ENCODE peak calls at places on chromosomes 5 and 9, in seven cellular contexts. One of them, this sample, is unnamed.

GRCh38 chr9:37892063-37892462 is 11.9 kb downstream of the SLC25A51 start:
- DNase-seq in psoas muscle: no peak
- DNase-seq in A549: no peak
- DNase-seq in cardiac muscle cell: no peak
- DNase-seq in foreskin fibroblast: no peak
- DNase-seq in fibroblast of lung: no peak
- DNase-seq in upper lobe of left lung: no peak
- DNase-seq in this sample: no peak

GRCh38 chr9:99001892-99002291 is 58.2 kb downstream of the COL15A1 start:
- DNase-seq in psoas muscle: no peak
- DNase-seq in A549: no peak
- DNase-seq in cardiac muscle cell: no peak
- DNase-seq in foreskin fibroblast: no peak
- DNase-seq in fibroblast of lung: no peak
- DNase-seq in upper lobe of left lung: no peak
- DNase-seq in this sample: no peak

GRCh38 chr5:75681125-75681830 is 36.0 kb downstream of the POC5 start:
- DNase-seq in psoas muscle: no peak
- DNase-seq in A549: peak
- DNase-seq in cardiac muscle cell: peak
- DNase-seq in foreskin fibroblast: peak
- DNase-seq in fibroblast of lung: peak
- DNase-seq in upper lobe of left lung: no peak
- DNase-seq in this sample: no peak

GRCh38 chr9:124940521-124940893 is 376 bp downstream of the GOLGA1 start:
- DNase-seq in psoas muscle: no peak
- DNase-seq in A549: no peak
- DNase-seq in cardiac muscle cell: peak
- DNase-seq in foreskin fibroblast: no peak
- DNase-seq in fibroblast of lung: no peak
- DNase-seq in upper lobe of left lung: no peak
- DNase-seq in this sample: no peak

GRCh38 chr9:136110082-136111061 is 8.3 kb downstream of the TMEM250 start:
- DNase-seq in psoas muscle: no peak
- DNase-seq in A549: no peak
- DNase-seq in cardiac muscle cell: peak
- DNase-seq in foreskin fibroblast: peak
- DNase-seq in fibroblast of lung: peak
- DNase-seq in upper lobe of left lung: no peak
- DNase-seq in this sample: no peak

GRCh38 chr5:53425598-53426516 is 54.6 kb upstream of the FST start:
- DNase-seq in psoas muscle: no peak
- DNase-seq in A549: peak
- DNase-seq in cardiac muscle cell: peak
- DNase-seq in foreskin fibroblast: peak
- DNase-seq in fibroblast of lung: peak
- DNase-seq in upper lobe of left lung: no peak
- DNase-seq in this sample: no peak

GRCh38 chr5:163563880-163564279 is 58.5 kb downstream of the MAT2B start:
- DNase-seq in psoas muscle: no peak
- DNase-seq in A549: no peak
- DNase-seq in cardiac muscle cell: no peak
- DNase-seq in foreskin fibroblast: no peak
- DNase-seq in fibroblast of lung: no peak
- DNase-seq in upper lobe of left lung: no peak
- DNase-seq in this sample: no peak

GRCh38 chr5:10138385-10139057 is 111.2 kb downstream of the ATPSCKMT start:
- DNase-seq in psoas muscle: no peak
- DNase-seq in A549: no peak
- DNase-seq in cardiac muscle cell: peak
- DNase-seq in foreskin fibroblast: peak
- DNase-seq in fibroblast of lung: no peak
- DNase-seq in upper lobe of left lung: no peak
- DNase-seq in this sample: no peak

GRCh38 chr5:159286420-159287035 is 23.4 kb downstream of the UBLCP1 start:
- DNase-seq in psoas muscle: no peak
- DNase-seq in A549: peak
- DNase-seq in cardiac muscle cell: peak
- DNase-seq in foreskin fibroblast: peak
- DNase-seq in fibroblast of lung: peak
- DNase-seq in upper lobe of left lung: no peak
- DNase-seq in this sample: no peak

GRCh38 chr9:94919376-94920098 is 193.0 kb downstream of the AOPEP start:
- DNase-seq in psoas muscle: peak
- DNase-seq in A549: peak
- DNase-seq in cardiac muscle cell: peak
- DNase-seq in foreskin fibroblast: peak
- DNase-seq in fibroblast of lung: peak
- DNase-seq in upper lobe of left lung: peak
- DNase-seq in this sample: peak

GRCh38 chr5:134508521-134509195 is 16.8 kb upstream of the JADE2 start:
- DNase-seq in psoas muscle: no peak
- DNase-seq in A549: no peak
- DNase-seq in cardiac muscle cell: no peak
- DNase-seq in foreskin fibroblast: no peak
- DNase-seq in fibroblast of lung: no peak
- DNase-seq in upper lobe of left lung: no peak
- DNase-seq in this sample: no peak

GRCh38 chr9:6739218-6739617 is 18.6 kb upstream of the KDM4C start:
- DNase-seq in psoas muscle: no peak
- DNase-seq in A549: peak
- DNase-seq in cardiac muscle cell: peak
- DNase-seq in foreskin fibroblast: peak
- DNase-seq in fibroblast of lung: peak
- DNase-seq in upper lobe of left lung: no peak
- DNase-seq in this sample: no peak

GRCh38 chr5:141100243-141100805 is at the start of gene PCDHB3:
- DNase-seq in psoas muscle: peak
- DNase-seq in A549: peak
- DNase-seq in cardiac muscle cell: peak
- DNase-seq in foreskin fibroblast: peak
- DNase-seq in fibroblast of lung: peak
- DNase-seq in upper lobe of left lung: peak
- DNase-seq in this sample: no peak

GRCh38 chr5:118006229-118006628 is 982.1 kb downstream of the DTWD2 start:
- DNase-seq in psoas muscle: no peak
- DNase-seq in A549: no peak
- DNase-seq in cardiac muscle cell: no peak
- DNase-seq in foreskin fibroblast: no peak
- DNase-seq in fibroblast of lung: no peak
- DNase-seq in upper lobe of left lung: no peak
- DNase-seq in this sample: no peak

GRCh38 chr5:77368367-77368766 is 123.7 kb downstream of the WDR41 start:
- DNase-seq in psoas muscle: no peak
- DNase-seq in A549: no peak
- DNase-seq in cardiac muscle cell: no peak
- DNase-seq in foreskin fibroblast: no peak
- DNase-seq in fibroblast of lung: no peak
- DNase-seq in upper lobe of left lung: no peak
- DNase-seq in this sample: no peak

GRCh38 chr9:125987420-125987819 is 240.2 kb downstream of the PBX3 start:
- DNase-seq in psoas muscle: no peak
- DNase-seq in A549: no peak
- DNase-seq in cardiac muscle cell: no peak
- DNase-seq in foreskin fibroblast: no peak
- DNase-seq in fibroblast of lung: no peak
- DNase-seq in upper lobe of left lung: no peak
- DNase-seq in this sample: no peak

GRCh38 chr5:141786700-141787099 is 91.5 kb downstream of the PCDH1 start:
- DNase-seq in psoas muscle: no peak
- DNase-seq in A549: no peak
- DNase-seq in cardiac muscle cell: no peak
- DNase-seq in foreskin fibroblast: no peak
- DNase-seq in fibroblast of lung: no peak
- DNase-seq in upper lobe of left lung: no peak
- DNase-seq in this sample: no peak

GRCh38 chr9:70411141-70411929 is 3.1 kb downstream of the KLF9 start:
- DNase-seq in psoas muscle: peak
- DNase-seq in A549: no peak
- DNase-seq in cardiac muscle cell: peak
- DNase-seq in foreskin fibroblast: peak
- DNase-seq in fibroblast of lung: peak
- DNase-seq in upper lobe of left lung: peak
- DNase-seq in this sample: no peak

GRCh38 chr9:128125575-128126354 is 1.8 kb downstream of the PTGES2 start:
- DNase-seq in psoas muscle: peak
- DNase-seq in A549: no peak
- DNase-seq in cardiac muscle cell: peak
- DNase-seq in foreskin fibroblast: no peak
- DNase-seq in fibroblast of lung: no peak
- DNase-seq in upper lobe of left lung: no peak
- DNase-seq in this sample: no peak

GRCh38 chr9:2024888-2025781 is 10.0 kb downstream of the SMARCA2 start:
- DNase-seq in psoas muscle: no peak
- DNase-seq in A549: no peak
- DNase-seq in cardiac muscle cell: peak
- DNase-seq in foreskin fibroblast: no peak
- DNase-seq in fibroblast of lung: peak
- DNase-seq in upper lobe of left lung: peak
- DNase-seq in this sample: no peak
- TF ChIP-seq CTCF in psoas muscle: no peak
- TF ChIP-seq CTCF in A549: no peak
- TF ChIP-seq CTCF in cardiac muscle cell: no peak
- TF ChIP-seq CTCF in foreskin fibroblast: no peak
- TF ChIP-seq CTCF in fibroblast of lung: no peak
- TF ChIP-seq CTCF in upper lobe of left lung: no peak
- TF ChIP-seq CTCF in this sample: no peak

DNA sequence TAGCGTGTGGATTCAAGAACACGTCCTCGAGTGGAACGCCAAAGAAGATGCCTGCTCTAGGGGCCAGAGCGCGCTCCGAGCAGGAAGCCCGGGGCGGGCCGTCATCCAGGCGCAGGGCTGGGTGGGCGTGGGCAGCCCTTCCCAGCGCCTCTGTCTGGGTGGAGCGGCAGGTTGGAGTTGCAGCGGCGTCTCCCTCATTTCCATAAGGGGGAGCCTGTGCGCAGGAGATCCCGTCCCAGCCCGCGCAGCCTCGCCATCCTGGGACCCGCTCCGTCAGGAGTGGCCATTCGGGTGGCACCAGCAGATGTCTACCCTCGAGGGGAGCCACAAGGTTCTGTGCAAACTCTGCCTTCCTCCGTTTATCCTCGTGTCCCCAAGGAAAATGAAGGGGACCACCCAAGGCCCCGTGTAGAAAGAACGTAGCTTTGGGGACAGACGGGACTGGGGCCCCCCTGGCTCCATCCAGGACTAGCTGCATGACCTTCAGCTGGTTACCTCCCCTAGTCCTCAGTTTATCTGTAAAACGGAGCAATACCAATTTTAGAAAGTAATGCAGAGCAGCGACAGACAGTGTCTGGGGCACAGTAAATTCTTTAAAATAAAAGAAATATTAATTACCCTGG is 155.5 kb upstream of the SMIM23 start:
- DNase-seq in psoas muscle: peak
- DNase-seq in A549: peak
- DNase-seq in cardiac muscle cell: peak
- DNase-seq in foreskin fibroblast: peak
- DNase-seq in fibroblast of lung: peak
- DNase-seq in upper lobe of left lung: peak
- DNase-seq in this sample: peak
- TF ChIP-seq CTCF in psoas muscle: peak
- TF ChIP-seq CTCF in A549: peak
- TF ChIP-seq CTCF in cardiac muscle cell: peak
- TF ChIP-seq CTCF in foreskin fibroblast: peak
- TF ChIP-seq CTCF in fibroblast of lung: peak
- TF ChIP-seq CTCF in upper lobe of left lung: peak
- TF ChIP-seq CTCF in this sample: peak

GRCh38 chr9:32523910-32524309 is 2.1 kb downstream of the RIGI start:
- DNase-seq in psoas muscle: no peak
- DNase-seq in A549: no peak
- DNase-seq in cardiac muscle cell: no peak
- DNase-seq in foreskin fibroblast: no peak
- DNase-seq in fibroblast of lung: no peak
- DNase-seq in upper lobe of left lung: no peak
- DNase-seq in this sample: no peak

GRCh38 chr9:32526707-32527048 is 682 bp upstream of the RIGI start:
- DNase-seq in psoas muscle: no peak
- DNase-seq in A549: no peak
- DNase-seq in cardiac muscle cell: no peak
- DNase-seq in foreskin fibroblast: peak
- DNase-seq in fibroblast of lung: no peak
- DNase-seq in upper lobe of left lung: no peak
- DNase-seq in this sample: no peak

GRCh38 chr9:32524558-32525461 is 1.2 kb downstream of the RIGI start:
- DNase-seq in psoas muscle: no peak
- DNase-seq in A549: no peak
- DNase-seq in cardiac muscle cell: peak
- DNase-seq in foreskin fibroblast: peak
- DNase-seq in fibroblast of lung: peak
- DNase-seq in upper lobe of left lung: peak
- DNase-seq in this sample: no peak

GRCh38 chr9:32525506-32525905 is 490 bp downstream of the RIGI start:
- DNase-seq in psoas muscle: no peak
- DNase-seq in A549: no peak
- DNase-seq in cardiac muscle cell: peak
- DNase-seq in foreskin fibroblast: peak
- DNase-seq in fibroblast of lung: peak
- DNase-seq in upper lobe of left lung: peak
- DNase-seq in this sample: no peak

GRCh38 chr9:32526042-32526706 is at the start of gene RIGI:
- DNase-seq in psoas muscle: peak
- DNase-seq in A549: peak
- DNase-seq in cardiac muscle cell: peak
- DNase-seq in foreskin fibroblast: peak
- DNase-seq in fibroblast of lung: peak
- DNase-seq in upper lobe of left lung: peak
- DNase-seq in this sample: peak
- TF ChIP-seq CTCF in psoas muscle: peak
- TF ChIP-seq CTCF in A549: peak
- TF ChIP-seq CTCF in cardiac muscle cell: peak
- TF ChIP-seq CTCF in foreskin fibroblast: no peak
- TF ChIP-seq CTCF in fibroblast of lung: peak
- TF ChIP-seq CTCF in upper lobe of left lung: peak
- TF ChIP-seq CTCF in this sample: no peak

GRCh38 chr5:107567901-107568671 is 102.7 kb downstream of the EFNA5 start:
- DNase-seq in psoas muscle: no peak
- DNase-seq in A549: no peak
- DNase-seq in cardiac muscle cell: no peak
- DNase-seq in foreskin fibroblast: no peak
- DNase-seq in fibroblast of lung: no peak
- DNase-seq in upper lobe of left lung: no peak
- DNase-seq in this sample: no peak

GRCh38 chr5:107572800-107573368 is 97.9 kb downstream of the EFNA5 start:
- DNase-seq in psoas muscle: no peak
- DNase-seq in A549: no peak
- DNase-seq in cardiac muscle cell: no peak
- DNase-seq in foreskin fibroblast: peak
- DNase-seq in fibroblast of lung: no peak
- DNase-seq in upper lobe of left lung: no peak
- DNase-seq in this sample: no peak

GRCh38 chr5:107570805-107571531 is 99.8 kb downstream of the EFNA5 start:
- DNase-seq in psoas muscle: peak
- DNase-seq in A549: peak
- DNase-seq in cardiac muscle cell: peak
- DNase-seq in foreskin fibroblast: peak
- DNase-seq in fibroblast of lung: no peak
- DNase-seq in upper lobe of left lung: peak
- DNase-seq in this sample: no peak

GRCh38 chr5:107576155-107576554 is 94.6 kb downstream of the EFNA5 start:
- DNase-seq in psoas muscle: no peak
- DNase-seq in A549: no peak
- DNase-seq in cardiac muscle cell: no peak
- DNase-seq in foreskin fibroblast: no peak
- DNase-seq in fibroblast of lung: no peak
- DNase-seq in upper lobe of left lung: no peak
- DNase-seq in this sample: no peak

GRCh38 chr5:107571621-107572489 is 98.9 kb downstream of the EFNA5 start:
- DNase-seq in psoas muscle: peak
- DNase-seq in A549: peak
- DNase-seq in cardiac muscle cell: peak
- DNase-seq in foreskin fibroblast: peak
- DNase-seq in fibroblast of lung: peak
- DNase-seq in upper lobe of left lung: peak
- DNase-seq in this sample: peak
- TF ChIP-seq CTCF in psoas muscle: peak
- TF ChIP-seq CTCF in A549: peak
- TF ChIP-seq CTCF in cardiac muscle cell: peak
- TF ChIP-seq CTCF in foreskin fibroblast: peak
- TF ChIP-seq CTCF in fibroblast of lung: peak
- TF ChIP-seq CTCF in upper lobe of left lung: peak
- TF ChIP-seq CTCF in this sample: peak

This sample was measured in mesothelial cell of epicardium.